ENCODE peak calls at places on chromosome 10, in seven cellular contexts. I, J, Q, F, Y, S and A are unnamed samples. For H3K4me1, the result is how much of the 10 kb centered on the place peaks cover.

GRCh38 chr10:100508691-100509150 is 10.9 kb downstream of the SEC31B start:
- DNase-seq in S (no peak), Q (peak), I (no peak), Y (peak), F (no peak), J (no peak), A (no peak)

GRCh38 chr10:61857746-61858145 is 43.8 kb upstream of the ARID5B start:
- DNase-seq in J (no peak), Y (no peak), S (no peak), I (no peak), Q (no peak), F (no peak), A (no peak)

GRCh38 chr10:72694476-72695369 is 2.8 kb downstream of the MCU start:
- DNase-seq in F (no peak), S (no peak), J (no peak), Y (no peak), Q (peak), I (no peak), A (peak)

GRCh38 chr10:124025638-124026336 is 67.6 kb downstream of the CHST15 start:
- DNase-seq in S (no peak), Q (no peak), J (no peak), F (no peak), I (peak), Y (no peak), A (no peak)

GRCh38 chr10:52491246-52492000 is 177.3 kb downstream of the DKK1 start:
- DNase-seq in F (no peak), Q (no peak), Y (no peak), I (no peak), J (no peak), S (no peak), A (no peak)

GRCh38 chr10:644076-644942 is 45.2 kb downstream of the DIP2C start:
- DNase-seq in S (no peak), I (no peak), Q (no peak), J (peak), Y (no peak), F (no peak), A (no peak)

GRCh38 chr10:123945506-123945905 is 53.9 kb upstream of the CPXM2 start:
- DNase-seq in J (no peak), S (no peak), Y (peak), F (no peak), I (no peak), Q (no peak), A (no peak)

GRCh38 chr10:119449760-119450461 is 92.6 kb downstream of the RGS10 start:
- DNase-seq in Q (no peak), F (peak), Y (no peak), J (no peak), S (peak), I (no peak), A (peak)

GRCh38 chr10:126207313-126207771 is 180.9 kb downstream of the ADAM12 start:
- DNase-seq in Q (no peak), F (no peak), J (no peak), I (no peak), Y (no peak), S (no peak), A (no peak)

GRCh38 chr10:82194419-82194818 is 319.4 kb downstream of the NRG3 start:
- DNase-seq in F (no peak), J (no peak), S (no peak), Q (no peak), Y (no peak), I (no peak), A (no peak)

GRCh38 chr10:102113956-102114857 is 6.0 kb downstream of the LDB1 start:
- DNase-seq in F (no peak), J (peak), S (peak), Q (no peak), I (peak), Y (no peak), A (no peak)

GRCh38 chr10:3136336-3136735 is 36.2 kb downstream of the PITRM1 start:
- DNase-seq in F (no peak), S (peak), Q (no peak), Y (no peak), J (no peak), I (no peak), A (peak)

GRCh38 chr10:116241642-116242405 is 31.2 kb downstream of the GFRA1 start:
- DNase-seq in Y (no peak), I (no peak), J (no peak), S (no peak), Q (no peak), F (no peak), A (no peak)

GRCh38 chr10:48296699-48297098 is 9.8 kb upstream of the MAPK8 start:
- DNase-seq in J (no peak), F (no peak), I (no peak), Q (no peak), Y (no peak), S (no peak), A (no peak)

GRCh38 chr10:80429521-80429966 is 21.2 kb downstream of the PRXL2A start:
- DNase-seq in S (no peak), F (no peak), J (peak), Y (no peak), Q (no peak), I (peak), A (no peak)

GRCh38 chr10:79067241-79068202 is 1.2 kb upstream of the ZMIZ1 start:
- DNase-seq in J (peak), I (peak), F (peak), S (peak), Q (peak), Y (peak), A (peak)

GRCh38 chr10:52318822-52319464 is 4.9 kb downstream of the DKK1 start:
- DNase-seq in Q (no peak), Y (no peak), S (no peak), F (no peak), J (no peak), I (no peak), A (no peak)

GRCh38 chr10:96703358-96703757 is 17.0 kb downstream of the PIK3AP1 start:
- DNase-seq in F (no peak), S (no peak), Y (no peak), I (no peak), J (no peak), Q (no peak), A (no peak)

GRCh38 chr10:58813573-58813972 is 300.9 kb downstream of the BICC1 start:
- DNase-seq in F (no peak), S (no peak), J (no peak), I (no peak), Y (no peak), Q (no peak), A (no peak)

GRCh38 chr10:99533496-99534455 is 1.0 kb downstream of the NKX2-3 start:
- DNase-seq in I (no peak), Q (no peak), F (no peak), J (no peak), S (no peak), Y (no peak), A (no peak)

GRCh38 chr10:106942035-106942662 is 222.4 kb downstream of the SORCS1 start:
- DNase-seq in F (no peak), I (no peak), S (no peak), J (no peak), Y (peak), Q (no peak), A (no peak)

GRCh38 chr10:77511498-77512218 is 126.0 kb downstream of the KCNMA1 start:
- DNase-seq in Q (no peak), I (no peak), F (no peak), J (no peak), S (no peak), Y (no peak), A (no peak)

GRCh38 chr10:73926152-73926764 is 15.3 kb downstream of the PLAU start:
- DNase-seq in S (no peak), F (no peak), Q (no peak), I (no peak), J (no peak), Y (no peak), A (no peak)

GRCh38 chr10:124301736-124302135 is 117.0 kb downstream of the OAT start:
- DNase-seq in F (peak), Y (no peak), I (no peak), S (peak), Q (no peak), J (no peak), A (no peak)

GRCh38 chr10:24642921-24643678 is 80.6 kb downstream of the ARHGAP21 start:
- DNase-seq in I (no peak), F (no peak), Y (peak), Q (peak), J (no peak), S (no peak), A (no peak)

GRCh38 chr10:3424102-3424803 is 251.7 kb upstream of the PITRM1 start:
- DNase-seq in F (no peak), Y (no peak), Q (no peak), J (no peak), S (peak), I (no peak), A (peak)

GRCh38 chr10:470339-471003 is 219.0 kb downstream of the DIP2C start:
- DNase-seq in I (no peak), S (no peak), Q (no peak), F (no peak), Y (no peak), J (no peak), A (no peak)

GRCh38 chr10:44010873-44011602 is 362.4 kb upstream of the ZNF32 start:
- DNase-seq in J (no peak), Q (peak), S (no peak), Y (no peak), I (no peak), F (no peak), A (no peak)

GRCh38 chr10:130747359-130747758 is 564.2 kb downstream of the TCERG1L start:
- DNase-seq in F (peak), J (no peak), Y (no peak), Q (no peak), S (peak), I (no peak), A (no peak)

GRCh38 chr10:126331101-126331500 is 57.2 kb downstream of the ADAM12 start:
- DNase-seq in I (no peak), F (no peak), Y (no peak), S (no peak), Q (no peak), J (no peak), A (no peak)

GRCh38 chr10:77500754-77501151 is 136.9 kb downstream of the KCNMA1 start:
- DNase-seq in J (no peak), I (no peak), Y (no peak), S (no peak), Q (no peak), F (no peak), A (no peak)

GRCh38 chr10:35349389-35349915 is 13.1 kb downstream of the CCNY start:
- DNase-seq in F (no peak), S (no peak), Q (no peak), Y (no peak), I (no peak), J (no peak), A (no peak)

GRCh38 chr10:30847642-30848041 is 184.0 kb downstream of the ZNF438 start:
- DNase-seq in Q (no peak), Y (no peak), S (no peak), F (no peak), J (no peak), I (no peak), A (no peak)

GRCh38 chr10:8485032-8485431 is 430.5 kb downstream of the GATA3 start:
- DNase-seq in J (no peak), F (no peak), S (no peak), I (no peak), Y (no peak), Q (no peak), A (no peak)

GRCh38 chr10:67790534-67791408 is 47.2 kb downstream of the DNAJC12 start:
- DNase-seq in F (no peak), I (no peak), S (no peak), J (no peak), Q (no peak), Y (no peak), A (no peak)

GRCh38 chr10:103724074-103724473 is 131.3 kb downstream of the SH3PXD2A start:
- DNase-seq in S (peak), J (no peak), Q (no peak), F (no peak), Y (no peak), I (no peak), A (no peak)

DNA sequence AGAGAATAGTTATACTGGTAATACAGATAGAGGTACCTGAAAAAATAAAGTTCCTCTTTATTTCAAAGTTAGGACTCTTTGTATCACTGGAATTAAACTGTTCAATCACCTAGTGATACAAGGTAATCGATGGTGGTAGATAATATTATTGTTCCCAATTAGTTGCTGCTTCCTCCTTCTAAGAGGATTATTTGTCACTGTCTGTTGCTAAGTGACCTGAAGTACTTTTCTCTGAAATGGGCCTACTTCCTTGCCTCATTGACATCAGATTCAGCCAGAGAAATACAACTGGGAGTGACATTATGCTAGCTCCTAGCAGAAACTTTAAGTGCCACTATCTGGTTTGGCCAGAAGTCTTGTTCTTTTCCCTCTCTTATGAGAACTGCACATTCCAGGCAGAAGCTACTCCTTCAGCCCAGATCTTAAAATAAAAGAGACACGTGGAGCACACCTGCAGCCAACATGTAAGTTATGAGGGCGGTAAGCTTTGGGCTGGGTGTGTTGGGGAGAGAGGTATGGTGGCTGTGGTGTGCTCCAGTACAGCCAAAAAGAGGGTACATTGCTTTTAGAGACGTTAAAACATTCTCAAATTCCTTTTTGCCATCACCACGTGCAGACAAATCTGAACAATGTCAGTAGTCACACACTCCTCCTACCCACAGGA is 54.8 kb downstream of the MINDY3 start:
- DNase-seq in S (no peak), J (no peak), F (no peak), Q (no peak), I (no peak), Y (no peak), A (no peak)
- H3K4me3 ChIP-seq in S (no peak), J (no peak), F (no peak), Q (no peak), I (no peak), Y (no peak), A (no peak)

GRCh38 chr10:70052462-70053211 is at the start of gene MACROH2A2:
- DNase-seq in Q (no peak), Y (no peak), F (peak), J (peak), S (peak), I (peak), A (peak)
- TF ChIP-seq CTCF in Q (no peak), Y (no peak), F (no peak), J (no peak), S (peak), I (no peak), A (peak)

GRCh38 chr10:131898713-131899112 is 2.1 kb upstream of the PPP2R2D start:
- DNase-seq in J (no peak), Q (no peak), Y (peak), S (no peak), I (no peak), F (no peak), A (no peak)
- H3K4me1 ChIP-seq in J (under half), Q (under half), Y (under half), S (under half), I (under half), F (under half), A (under half)

GRCh38 chr10:45373003-45373782 is 823 bp upstream of the ALOX5 start:
- DNase-seq in F (no peak), J (peak), Q (peak), I (no peak), S (no peak), Y (peak), A (peak)
- H3K4me3 ChIP-seq in F (peak), J (peak), Q (peak), I (peak), S (peak), Y (peak), A (peak)

GRCh38 chr10:97738616-97739015 is 1.7 kb downstream of the ZFYVE27 start:
- DNase-seq in I (no peak), Q (no peak), Y (no peak), S (no peak), J (no peak), F (no peak), A (no peak)

GRCh38 chr10:97737770-97738265 is 890 bp downstream of the ZFYVE27 start:
- DNase-seq in I (no peak), S (no peak), Q (no peak), F (no peak), J (no peak), Y (no peak), A (no peak)

GRCh38 chr10:97743169-97743945 is 6.4 kb downstream of the ZFYVE27 start:
- DNase-seq in Y (peak), I (no peak), F (no peak), Q (no peak), J (no peak), S (no peak), A (no peak)

GRCh38 chr10:97736902-97737769 is at the start of gene ZFYVE27:
- DNase-seq in S (peak), J (peak), Y (peak), I (peak), F (peak), Q (peak), A (peak)

GRCh38 chr10:97740613-97741012 is 3.7 kb downstream of the ZFYVE27 start:
- DNase-seq in I (no peak), Q (no peak), F (no peak), S (no peak), Y (no peak), J (no peak), A (no peak)
- TF ChIP-seq CTCF in I (no peak), Q (no peak), F (no peak), S (no peak), Y (no peak), J (no peak), A (no peak)